ENCODE peak calls at places on chromosomes 7 and 10, in seven cellular contexts. E is cardiac muscle cell; W is EL; K is upper lobe of right lung; S is NCI-H1694 treated with DMSO at 0.1 percent for 48 hours; B is CD8-positive, alpha-beta T cell; Y is GM04503. T is an unnamed sample.

GRCh38 chr10:108905821-108906220 is 1017.5 kb downstream of the XPNPEP1 start:
- DNase-seq in E (no peak), Y (no peak), B (no peak), W (no peak), K (no peak), S (no peak), T (no peak)

GRCh38 chr7:1944619-1945210 is 274.6 kb downstream of the ELFN1 start:
- DNase-seq in S (no peak), E (no peak), K (no peak), Y (no peak), W (no peak), B (no peak), T (peak)

GRCh38 chr7:131190581-131190980 is 137.1 kb upstream of the MKLN1 start:
- DNase-seq in B (no peak), Y (no peak), K (no peak), E (no peak), W (no peak), S (no peak), T (no peak)

GRCh38 chr10:92208736-92209135 is 82.1 kb downstream of the CPEB3 start:
- DNase-seq in B (no peak), E (peak), W (peak), S (no peak), K (no peak), Y (peak), T (peak)

GRCh38 chr7:45215611-45216062 is 58.0 kb downstream of the RAMP3 start:
- DNase-seq in Y (no peak), K (no peak), S (peak), W (no peak), B (no peak), E (no peak), T (no peak)

GRCh38 chr7:129831424-129832058 is 121.2 kb downstream of the UBE2H start:
- DNase-seq in Y (peak), K (no peak), W (peak), B (no peak), S (no peak), E (peak), T (peak)

GRCh38 chr10:122181055-122181732 is 89.9 kb upstream of the BTBD16 start:
- DNase-seq in S (no peak), E (peak), Y (no peak), B (no peak), W (peak), K (no peak), T (peak)

GRCh38 chr7:129438839-129439640 is 4.8 kb downstream of the STRIP2 start:
- DNase-seq in B (no peak), K (no peak), Y (no peak), W (peak), S (no peak), E (peak), T (peak)

GRCh38 chr7:45173596-45174327 is 16.2 kb downstream of the RAMP3 start:
- DNase-seq in E (no peak), S (no peak), W (no peak), K (peak), B (no peak), Y (no peak), T (no peak)

GRCh38 chr7:897771-898376 is 21.5 kb downstream of the GET4 start:
- DNase-seq in S (no peak), E (peak), B (no peak), Y (no peak), W (no peak), K (no peak), T (peak)

GRCh38 chr7:28505861-28506260 is 93.5 kb downstream of the CREB5 start:
- DNase-seq in Y (no peak), K (no peak), E (no peak), B (no peak), S (no peak), W (no peak), T (no peak)

GRCh38 chr7:39659356-39660013 is 36.1 kb downstream of the RALA start:
- DNase-seq in S (no peak), K (no peak), Y (no peak), E (no peak), W (peak), B (no peak), T (no peak)

GRCh38 chr10:37206132-37206531 is 80.7 kb downstream of the ANKRD30A start:
- DNase-seq in E (no peak), K (no peak), S (no peak), W (no peak), B (no peak), Y (no peak), T (no peak)

GRCh38 chr7:103921692-103922091 is 67.8 kb downstream of the RELN start:
- DNase-seq in W (no peak), S (no peak), E (no peak), K (no peak), B (no peak), Y (no peak), T (no peak)

GRCh38 chr10:23530079-23530478 is 91.2 kb downstream of the OTUD1 start:
- DNase-seq in K (no peak), S (no peak), W (no peak), B (no peak), E (peak), Y (no peak), T (no peak)

T was measured in astrocyte of the hippocampus.